ENCODE peak calls at places on chromosomes 4 and X, in nine cellular contexts. W is right lobe of liver, Y is bronchial epithelial cell, L is cardiac muscle cell, J is psoas muscle, V is SK-N-SH, P is left lung, M is lower lobe of right lung, A is prostate gland. I is an unnamed sample.

GRCh38 chrX:71144651-71145050 is at the start of gene NLGN3:
- DNase-seq in W (no peak), Y (no peak), L (peak; percentile 11), J (no peak), V (peak; percentile 73), P (no peak), M (no peak), A (no peak), I (no peak)

GRCh38 chr4:82491251-82491960 is 61.0 kb downstream of the ENOPH1 start:
- DNase-seq in W (no peak), Y (peak; percentile 20), L (no peak), J (no peak), V (no peak), P (no peak), M (no peak), A (peak; percentile 76), I (no peak)

GRCh38 chr4:78346222-78346621 is 205.3 kb upstream of the ANXA3 start:
- DNase-seq in W (no peak), Y (no peak), L (no peak), J (no peak), V (no peak), P (no peak), M (no peak), A (no peak), I (no peak)

GRCh38 chr4:92305878-92306520 is 2.2 kb downstream of the GRID2 start:
- DNase-seq in W (no peak), Y (no peak), L (peak; percentile 37), J (peak; percentile 44), V (peak; percentile 47), P (no peak), M (no peak), A (no peak), I (no peak)

GRCh38 chr4:11428161-11428700 is 463 bp downstream of the HS3ST1 start:
- DNase-seq in W (no peak), Y (peak; percentile 47), L (no peak), J (no peak), V (no peak), P (no peak), M (no peak), A (peak; percentile 14), I (no peak)

GRCh38 chr4:70838400-70838971 is 1.2 kb downstream of the GRSF1 start:
- DNase-seq in W (no peak), Y (no peak), L (no peak), J (no peak), V (peak; percentile 49), P (no peak), M (no peak), A (no peak), I (no peak)

GRCh38 chrX:63115196-63115595 is 235.9 kb downstream of the SPIN4 start:
- DNase-seq in W (no peak), Y (no peak), L (no peak), J (no peak), V (no peak), P (no peak), M (no peak), A (no peak), I (no peak)

GRCh38 chr4:139247656-139248238 is 32.3 kb downstream of the MGARP start:
- DNase-seq in W (no peak), Y (no peak), L (no peak), J (no peak), V (no peak), P (no peak), M (no peak), A (no peak), I (no peak)

GRCh38 chrX:72573158-72573511 is 492 bp upstream of the HDAC8 start:
- DNase-seq in W (no peak), Y (no peak), L (no peak), J (no peak), V (no peak), P (no peak), M (no peak), A (no peak), I (no peak)

GRCh38 chrX:110182362-110182761 is 135.5 kb downstream of the AMMECR1 start:
- DNase-seq in W (no peak), Y (peak; percentile 53), L (no peak), J (no peak), V (no peak), P (no peak), M (no peak), A (no peak), I (no peak)

GRCh38 chrX:11499076-11500044 is 166.4 kb downstream of the ARHGAP6 start:
- DNase-seq in W (no peak), Y (no peak), L (no peak), J (no peak), V (no peak), P (no peak), M (no peak), A (no peak), I (no peak)

GRCh38 chr4:90753068-90753467 is 625.9 kb downstream of the CCSER1 start:
- DNase-seq in W (no peak), Y (no peak), L (no peak), J (no peak), V (no peak), P (no peak), M (no peak), A (no peak), I (no peak)

GRCh38 chrX:22366166-22366702 is 93.5 kb downstream of the CBLL2 start:
- DNase-seq in W (no peak), Y (no peak), L (no peak), J (no peak), V (no peak), P (no peak), M (no peak), A (no peak), I (no peak)

GRCh38 chr4:57443308-57444243 is 333.4 kb upstream of the IGFBP7 start:
- DNase-seq in W (peak; percentile 83), Y (no peak), L (peak; percentile 6), J (no peak), V (no peak), P (peak; percentile 38), M (no peak), A (no peak), I (peak; percentile 55)

GRCh38 chr4:146814736-146815135 is 130.9 kb downstream of the TTC29 start:
- DNase-seq in W (no peak), Y (no peak), L (no peak), J (no peak), V (no peak), P (no peak), M (no peak), A (no peak), I (no peak)

GRCh38 chrX:69282893-69283690 is 117.8 kb upstream of the PJA1 start:
- DNase-seq in W (no peak), Y (no peak), L (no peak), J (no peak), V (no peak), P (no peak), M (no peak), A (no peak), I (no peak)

GRCh38 chrX:69279234-69279633 is 114.0 kb upstream of the PJA1 start:
- DNase-seq in W (no peak), Y (no peak), L (no peak), J (no peak), V (no peak), P (no peak), M (no peak), A (no peak), I (no peak)

GRCh38 chrX:69277961-69278795 is 112.9 kb upstream of the PJA1 start:
- DNase-seq in W (no peak), Y (no peak), L (peak; percentile 50), J (no peak), V (no peak), P (no peak), M (no peak), A (no peak), I (no peak)

GRCh38 chrX:69280956-69281355 is 115.7 kb upstream of the PJA1 start:
- DNase-seq in W (no peak), Y (no peak), L (no peak), J (no peak), V (no peak), P (no peak), M (no peak), A (no peak), I (no peak)

GRCh38 chrX:69277369-69277768 is 112.1 kb upstream of the PJA1 start:
- DNase-seq in W (no peak), Y (no peak), L (no peak), J (no peak), V (no peak), P (no peak), M (no peak), A (no peak), I (no peak)
- H3K27me3 ChIP-seq in W (no peaks in the 10 kb centered on the region), Y (no peaks in the 10 kb centered on the region), L (no peaks in the 10 kb centered on the region), J (no peaks in the 10 kb centered on the region), V (peaks cover 46% of the 10 kb centered on the region), P (peaks cover 13% of the 10 kb centered on the region), M (no peaks in the 10 kb centered on the region), A (no peaks in the 10 kb centered on the region), I (no peaks in the 10 kb centered on the region)

GRCh38 chr4:154719087-154719486 is 24.7 kb upstream of the LRAT start:
- DNase-seq in W (no peak), Y (peak; percentile 88), L (no peak), J (no peak), V (no peak), P (no peak), M (no peak), A (no peak), I (no peak)

GRCh38 chr4:154722262-154722661 is 21.5 kb upstream of the LRAT start:
- DNase-seq in W (no peak), Y (peak; percentile 83), L (no peak), J (no peak), V (no peak), P (no peak), M (no peak), A (no peak), I (no peak)

GRCh38 chr4:154720618-154721267 is 23.1 kb upstream of the LRAT start:
- DNase-seq in W (no peak), Y (peak; percentile 21), L (no peak), J (no peak), V (no peak), P (no peak), M (no peak), A (no peak), I (no peak)

GRCh38 chr4:154714339-154715040 is 29.3 kb upstream of the LRAT start:
- DNase-seq in W (no peak), Y (no peak), L (peak; percentile 27), J (no peak), V (no peak), P (no peak), M (no peak), A (no peak), I (no peak)

GRCh38 chr4:154720123-154720522 is 23.7 kb upstream of the LRAT start:
- DNase-seq in W (no peak), Y (peak; percentile 98), L (no peak), J (no peak), V (no peak), P (no peak), M (no peak), A (no peak), I (no peak)
- TF ChIP-seq CTCF in W (no peak), Y (no peak), L (no peak), J (no peak), V (no peak), P (no peak), M (no peak), A (no peak), I (no peak)

GRCh38 chrX:66638591-66639500 is at the start of gene EDA2R:
- DNase-seq in W (no peak), Y (peak; percentile 88), L (peak; percentile 74), J (no peak), V (peak; percentile 66), P (peak; percentile 42), M (peak; percentile 34), A (peak; percentile 36), I (no peak)
- H3K27me3 ChIP-seq in W (no peaks in the 10 kb centered on the region), Y (no peaks in the 10 kb centered on the region), L (no peaks in the 10 kb centered on the region), J (no peaks in the 10 kb centered on the region), V (no peaks in the 10 kb centered on the region), P (no peaks in the 10 kb centered on the region), M (no peaks in the 10 kb centered on the region), A (no peaks in the 10 kb centered on the region), I (no peaks in the 10 kb centered on the region)

GRCh38 chrX:26442340-26442739 is 226.4 kb downstream of the MAGEB5 start:
- DNase-seq in W (no peak), Y (peak; percentile 2), L (peak; percentile 51), J (no peak), V (peak; percentile 0), P (no peak), M (no peak), A (no peak), I (no peak)
- TF ChIP-seq CTCF in W (no peak), Y (no peak), L (peak; percentile 11), J (peak; percentile 18), V (peak; percentile 51), P (no peak), M (no peak), A (peak; percentile 20), I (peak; percentile 43)